ENCODE peak calls at places on chromosome 16, in five cellular contexts. One of them, this sample, is unnamed.

GRCh38 chr16:55703003-55704001 is 47.5 kb downstream of the SLC6A2 start:
- DNase-seq in effector CD8-positive, alpha-beta T cell: no peak
- DNase-seq in renal cortical epithelial cell: peak; percentile 57
- DNase-seq in NCI-H1417: peak; percentile 47
- DNase-seq in RWPE1: peak; percentile 49
- DNase-seq in this sample: no peak

GRCh38 chr16:88264641-88265285 is 118.0 kb upstream of the ZNF469 start:
- DNase-seq in effector CD8-positive, alpha-beta T cell: no peak
- DNase-seq in NCI-H1417: no peak
- DNase-seq in RWPE1: peak; percentile 79
- DNase-seq in renal cortical epithelial cell: peak; percentile 86
- DNase-seq in this sample: no peak

GRCh38 chr16:85327731-85328664 is 215.7 kb upstream of the CIBAR2 start:
- DNase-seq in renal cortical epithelial cell: no peak
- DNase-seq in NCI-H1417: peak; percentile 93
- DNase-seq in RWPE1: no peak
- DNase-seq in effector CD8-positive, alpha-beta T cell: no peak
- DNase-seq in this sample: no peak

GRCh38 chr16:70615933-70616332 is 30.4 kb upstream of the IL34 start:
- DNase-seq in renal cortical epithelial cell: no peak
- DNase-seq in effector CD8-positive, alpha-beta T cell: no peak
- DNase-seq in NCI-H1417: no peak
- DNase-seq in RWPE1: no peak
- DNase-seq in this sample: no peak

GRCh38 chr16:71501562-71501961 is 12.4 kb upstream of the ZNF19 start:
- DNase-seq in RWPE1: no peak
- DNase-seq in effector CD8-positive, alpha-beta T cell: no peak
- DNase-seq in renal cortical epithelial cell: peak; percentile 22
- DNase-seq in NCI-H1417: no peak
- DNase-seq in this sample: no peak

GRCh38 chr16:85353839-85354622 is 241.8 kb upstream of the CIBAR2 start:
- DNase-seq in renal cortical epithelial cell: no peak
- DNase-seq in effector CD8-positive, alpha-beta T cell: no peak
- DNase-seq in RWPE1: peak; percentile 60
- DNase-seq in NCI-H1417: no peak
- DNase-seq in this sample: no peak

GRCh38 chr16:22948603-22949368 is 134.8 kb downstream of the HS3ST2 start:
- DNase-seq in NCI-H1417: peak; percentile 28
- DNase-seq in RWPE1: peak; percentile 69
- DNase-seq in effector CD8-positive, alpha-beta T cell: no peak
- DNase-seq in renal cortical epithelial cell: peak; percentile 34
- DNase-seq in this sample: peak; percentile 42

GRCh38 chr16:57986196-57986595 is 14.3 kb downstream of the ZNF319 start:
- DNase-seq in renal cortical epithelial cell: no peak
- DNase-seq in effector CD8-positive, alpha-beta T cell: no peak
- DNase-seq in RWPE1: no peak
- DNase-seq in NCI-H1417: no peak
- DNase-seq in this sample: no peak

GRCh38 chr16:797120-797420 is 3.5 kb downstream of the GNG13 start:
- DNase-seq in effector CD8-positive, alpha-beta T cell: no peak
- DNase-seq in RWPE1: peak; percentile 31
- DNase-seq in NCI-H1417: no peak
- DNase-seq in renal cortical epithelial cell: no peak
- DNase-seq in this sample: no peak

GRCh38 chr16:89359296-89360147 is 130.8 kb downstream of the ANKRD11 start:
- DNase-seq in RWPE1: no peak
- DNase-seq in effector CD8-positive, alpha-beta T cell: no peak
- DNase-seq in NCI-H1417: no peak
- DNase-seq in renal cortical epithelial cell: no peak
- DNase-seq in this sample: no peak

GRCh38 chr16:1019234-1019933 is 37.8 kb downstream of the SOX8 start:
- DNase-seq in NCI-H1417: peak; percentile 57
- DNase-seq in effector CD8-positive, alpha-beta T cell: no peak
- DNase-seq in renal cortical epithelial cell: peak; percentile 5
- DNase-seq in RWPE1: peak; percentile 45
- DNase-seq in this sample: peak; percentile 91

GRCh38 chr16:15961060-15961511 is 11.7 kb downstream of the ABCC1 start:
- DNase-seq in NCI-H1417: no peak
- DNase-seq in RWPE1: no peak
- DNase-seq in renal cortical epithelial cell: no peak
- DNase-seq in effector CD8-positive, alpha-beta T cell: peak; percentile 57
- DNase-seq in this sample: no peak

GRCh38 chr16:12265168-12265567 is 288.6 kb downstream of the SNX29 start:
- DNase-seq in NCI-H1417: no peak
- DNase-seq in RWPE1: no peak
- DNase-seq in effector CD8-positive, alpha-beta T cell: no peak
- DNase-seq in renal cortical epithelial cell: no peak
- DNase-seq in this sample: no peak

GRCh38 chr16:87595712-87596111 is 6.6 kb upstream of the JPH3 start:
- DNase-seq in effector CD8-positive, alpha-beta T cell: no peak
- DNase-seq in NCI-H1417: no peak
- DNase-seq in renal cortical epithelial cell: no peak
- DNase-seq in RWPE1: no peak
- DNase-seq in this sample: no peak

GRCh38 chr16:11203111-11203623 is 52.8 kb downstream of the SOCS1 start:
- DNase-seq in RWPE1: no peak
- DNase-seq in NCI-H1417: no peak
- DNase-seq in effector CD8-positive, alpha-beta T cell: no peak
- DNase-seq in renal cortical epithelial cell: peak; percentile 31
- DNase-seq in this sample: no peak

GRCh38 chr16:35575432-35575821 is 2116.0 kb downstream of the TP53TG3F start:
- DNase-seq in NCI-H1417: no peak
- DNase-seq in renal cortical epithelial cell: no peak
- DNase-seq in effector CD8-positive, alpha-beta T cell: no peak
- DNase-seq in RWPE1: no peak
- DNase-seq in this sample: no peak

GRCh38 chr16:68009157-68009735 is 6.5 kb downstream of the DPEP2NB start:
- DNase-seq in NCI-H1417: no peak
- DNase-seq in effector CD8-positive, alpha-beta T cell: no peak
- DNase-seq in RWPE1: no peak
- DNase-seq in renal cortical epithelial cell: no peak
- DNase-seq in this sample: no peak

GRCh38 chr16:79158337-79158736 is 442.2 kb downstream of the MAF start:
- DNase-seq in effector CD8-positive, alpha-beta T cell: no peak
- DNase-seq in NCI-H1417: no peak
- DNase-seq in renal cortical epithelial cell: no peak
- DNase-seq in RWPE1: no peak
- DNase-seq in this sample: no peak

GRCh38 chr16:3036726-3037315 is at the start of gene BICDL2:
- DNase-seq in NCI-H1417: peak; percentile 51
- DNase-seq in effector CD8-positive, alpha-beta T cell: no peak
- DNase-seq in RWPE1: no peak
- DNase-seq in renal cortical epithelial cell: no peak
- DNase-seq in this sample: no peak

GRCh38 chr16:4911831-4912422 is 25.0 kb downstream of the PPL start:
- DNase-seq in NCI-H1417: no peak
- DNase-seq in renal cortical epithelial cell: peak; percentile 33
- DNase-seq in effector CD8-positive, alpha-beta T cell: no peak
- DNase-seq in RWPE1: peak; percentile 23
- DNase-seq in this sample: no peak

GRCh38 chr16:49644143-49644460 is 211.8 kb downstream of the ZNF423 start:
- DNase-seq in NCI-H1417: no peak
- DNase-seq in effector CD8-positive, alpha-beta T cell: no peak
- DNase-seq in renal cortical epithelial cell: no peak
- DNase-seq in RWPE1: no peak
- DNase-seq in this sample: no peak

GRCh38 chr16:23504076-23504452 is 6.2 kb downstream of the GGA2 start:
- DNase-seq in RWPE1: peak; percentile 22
- DNase-seq in NCI-H1417: no peak
- DNase-seq in effector CD8-positive, alpha-beta T cell: no peak
- DNase-seq in renal cortical epithelial cell: peak; percentile 66
- DNase-seq in this sample: no peak

GRCh38 chr16:29910819-29911675 is 10.8 kb downstream of the ASPHD1 start:
- DNase-seq in renal cortical epithelial cell: no peak
- DNase-seq in effector CD8-positive, alpha-beta T cell: no peak
- DNase-seq in NCI-H1417: no peak
- DNase-seq in RWPE1: no peak
- DNase-seq in this sample: no peak

GRCh38 chr16:84303516-84303915 is 8.8 kb downstream of the WFDC1 start:
- DNase-seq in effector CD8-positive, alpha-beta T cell: no peak
- DNase-seq in RWPE1: no peak
- DNase-seq in renal cortical epithelial cell: no peak
- DNase-seq in NCI-H1417: no peak
- DNase-seq in this sample: no peak

GRCh38 chr16:69469807-69470561 is 45.6 kb downstream of the CYB5B start:
- DNase-seq in renal cortical epithelial cell: peak; percentile 42
- DNase-seq in effector CD8-positive, alpha-beta T cell: no peak
- DNase-seq in NCI-H1417: no peak
- DNase-seq in RWPE1: no peak
- DNase-seq in this sample: no peak

GRCh38 chr16:88809068-88809675 is 2.6 kb downstream of the APRT start:
- DNase-seq in renal cortical epithelial cell: no peak
- DNase-seq in RWPE1: peak; percentile 24
- DNase-seq in effector CD8-positive, alpha-beta T cell: no peak
- DNase-seq in NCI-H1417: no peak
- DNase-seq in this sample: no peak

GRCh38 chr16:87823146-87823929 is 46.0 kb downstream of the SLC7A5 start:
- DNase-seq in RWPE1: no peak
- DNase-seq in renal cortical epithelial cell: peak; percentile 2
- DNase-seq in NCI-H1417: no peak
- DNase-seq in effector CD8-positive, alpha-beta T cell: no peak
- DNase-seq in this sample: no peak

GRCh38 chr16:83615553-83615952 is 192.2 kb upstream of the HSBP1 start:
- DNase-seq in effector CD8-positive, alpha-beta T cell: no peak
- DNase-seq in renal cortical epithelial cell: peak; percentile 11
- DNase-seq in RWPE1: no peak
- DNase-seq in NCI-H1417: no peak
- DNase-seq in this sample: no peak

GRCh38 chr16:23554536-23554935 is 2.6 kb downstream of the EARS2 start:
- DNase-seq in effector CD8-positive, alpha-beta T cell: no peak
- DNase-seq in RWPE1: no peak
- DNase-seq in NCI-H1417: no peak
- DNase-seq in renal cortical epithelial cell: no peak
- DNase-seq in this sample: no peak

GRCh38 chr16:30743690-30744089 is 4.5 kb upstream of the PHKG2 start:
- DNase-seq in NCI-H1417: no peak
- DNase-seq in effector CD8-positive, alpha-beta T cell: no peak
- DNase-seq in renal cortical epithelial cell: no peak
- DNase-seq in RWPE1: no peak
- DNase-seq in this sample: no peak

GRCh38 chr16:46673320-46674013 is 15.5 kb downstream of the VPS35 start:
- DNase-seq in NCI-H1417: peak; percentile 27
- DNase-seq in renal cortical epithelial cell: peak; percentile 66
- DNase-seq in effector CD8-positive, alpha-beta T cell: peak; percentile 7
- DNase-seq in RWPE1: peak; percentile 66
- DNase-seq in this sample: no peak

GRCh38 chr16:72210571-72210970 is 38.6 kb upstream of the PMFBP1 start:
- DNase-seq in RWPE1: no peak
- DNase-seq in NCI-H1417: peak; percentile 19
- DNase-seq in renal cortical epithelial cell: no peak
- DNase-seq in effector CD8-positive, alpha-beta T cell: no peak
- DNase-seq in this sample: no peak